ENCODE peak calls at places on chromosomes 13 and 19, in six cellular contexts. H is psoas muscle; T is thoracic aorta; A is HCT116; C is cardiac muscle cell; L is CD8-positive, alpha-beta T cell. Y is an unnamed sample. For H3K4me1 and H3K36me3, the result is how much of the 10 kb centered on the place peaks cover.

GRCh38 chr13:23770428-23770827 is 118.8 kb downstream of the MIPEP start:
- DNase-seq in L (no peak), H (no peak), T (no peak), A (no peak), C (no peak), Y (no peak)

GRCh38 chr19:53980553-53981407 is 10.7 kb upstream of the CACNG6 start:
- DNase-seq in L (no peak), H (peak), A (peak), C (peak), T (no peak), Y (no peak)

GRCh38 chr19:48556163-48556562 is 4.2 kb downstream of the SULT2B1 start:
- DNase-seq in L (no peak), T (no peak), H (no peak), C (no peak), A (no peak), Y (peak)

GRCh38 chr13:36088001-36088400 is 43.2 kb downstream of the DCLK1 start:
- DNase-seq in L (no peak), H (no peak), C (no peak), A (no peak), T (no peak), Y (no peak)

GRCh38 chr13:71522976-71523517 is 344.0 kb downstream of the DACH1 start:
- DNase-seq in T (no peak), H (no peak), C (no peak), A (no peak), L (no peak), Y (no peak)

GRCh38 chr19:47378246-47378645 is 29.1 kb downstream of the DHX34 start:
- DNase-seq in T (no peak), A (no peak), C (no peak), L (no peak), H (no peak), Y (no peak)

GRCh38 chr19:40466219-40467006 is at the start of gene SPTBN4:
- DNase-seq in A (no peak), L (peak), T (no peak), H (peak), C (no peak), Y (no peak)

GRCh38 chr19:10295847-10296591 is 6.3 kb downstream of the ICAM5 start:
- DNase-seq in L (no peak), H (no peak), A (no peak), T (no peak), C (peak), Y (peak)

GRCh38 chr13:30107536-30108136 is 199.7 kb downstream of the KATNAL1 start:
- DNase-seq in H (no peak), C (no peak), T (no peak), A (no peak), L (no peak), Y (no peak)

GRCh38 chr19:34180709-34181108 is 8.4 kb downstream of the LSM14A start:
- DNase-seq in L (no peak), H (no peak), A (no peak), C (no peak), T (no peak), Y (no peak)

GRCh38 chr19:34181111-34181864 is 9.0 kb downstream of the LSM14A start:
- DNase-seq in H (no peak), L (no peak), T (no peak), C (no peak), A (no peak), Y (no peak)

GRCh38 chr19:34180273-34180672 is 8.0 kb downstream of the LSM14A start:
- DNase-seq in C (no peak), T (no peak), L (no peak), A (no peak), H (no peak), Y (no peak)

GRCh38 chr19:34184880-34185491 is 12.7 kb downstream of the LSM14A start:
- DNase-seq in A (no peak), H (no peak), C (no peak), T (no peak), L (peak), Y (no peak)

DNA sequence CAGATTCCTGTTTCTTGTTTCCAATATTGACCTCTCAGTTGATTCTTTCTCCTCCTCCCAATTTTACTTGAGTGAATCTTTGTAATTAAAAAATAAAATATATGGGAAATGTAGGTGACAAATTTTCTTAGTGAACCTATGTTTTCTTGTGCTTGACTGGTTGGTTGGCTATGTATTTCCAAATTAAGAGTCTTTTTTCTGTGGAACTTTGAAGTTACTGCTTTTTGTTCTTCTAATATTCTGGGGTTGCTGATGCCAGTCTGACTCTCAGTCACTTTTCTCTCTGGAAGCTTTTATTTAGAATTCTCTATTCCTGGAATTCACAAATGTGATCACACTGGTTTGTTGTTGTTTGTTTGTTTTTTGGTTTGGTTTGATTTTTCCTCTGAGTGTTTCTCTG is 9.8 kb downstream of the LSM14A start:
- DNase-seq in L (no peak), T (no peak), C (no peak), A (no peak), H (no peak), Y (no peak)
- H3K4me1 ChIP-seq in L (half or more), T (half or more), C (under half), A (under half), H (half or more), Y (under half)

DNA sequence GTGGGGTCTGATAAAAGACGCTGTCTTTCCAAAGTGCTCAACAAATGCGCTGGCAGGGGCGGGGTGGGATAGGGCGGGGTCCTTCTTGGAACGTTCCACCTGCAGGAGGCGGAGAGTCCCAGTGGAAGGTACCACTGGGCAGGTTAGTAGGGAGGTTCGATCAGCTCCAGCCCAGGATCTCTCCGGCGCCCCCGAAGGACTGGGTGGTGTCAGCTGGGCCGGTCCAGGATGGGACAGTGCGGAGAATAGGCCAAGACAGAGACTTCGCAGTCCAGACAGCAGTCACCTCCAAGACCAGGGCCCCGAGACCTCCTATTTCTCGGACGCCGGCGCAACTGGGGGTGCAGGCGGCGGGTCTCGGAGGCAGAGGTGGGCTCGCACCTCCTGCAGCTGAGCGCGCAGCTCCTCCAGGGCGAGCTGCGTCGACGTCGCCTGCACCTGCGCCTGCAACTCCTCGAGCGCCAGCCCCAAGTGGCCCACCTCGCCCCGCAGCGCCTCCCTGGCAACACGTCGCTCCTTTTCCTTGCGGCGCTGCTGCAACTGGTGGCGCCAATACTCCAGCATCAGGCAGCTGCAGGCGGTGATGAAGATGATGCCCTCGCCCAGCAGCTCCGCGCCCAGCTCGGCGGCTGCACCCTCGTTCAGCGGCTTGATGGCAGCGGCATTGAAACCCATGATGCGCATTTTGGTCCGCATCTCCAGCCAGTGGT is 21.6 kb downstream of the VASP start:
- DNase-seq in T (no peak), H (peak), L (peak), A (no peak), C (peak), Y (peak)
- TF ChIP-seq CTCF in T (no peak), H (no peak), L (no peak), A (peak), C (no peak), Y (no peak)

DNA sequence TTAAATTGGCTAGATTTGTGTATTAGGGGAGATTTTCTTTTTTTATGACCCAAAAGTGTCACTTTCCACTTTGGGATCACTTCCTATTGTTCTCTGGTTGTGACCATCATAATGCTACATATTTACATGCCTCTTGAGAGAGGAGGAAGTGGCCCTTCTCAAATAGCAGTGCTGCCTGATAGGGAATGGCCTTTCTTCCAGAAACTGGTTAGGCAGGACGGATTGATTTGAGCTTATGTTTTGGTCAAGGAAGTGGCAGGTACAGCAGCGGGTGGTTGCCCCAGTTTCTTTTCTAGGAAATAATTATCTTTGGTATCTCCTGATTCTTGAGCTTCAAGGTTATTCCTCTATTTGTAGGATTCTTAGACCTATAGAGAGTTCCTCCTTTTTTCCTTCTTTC is 21.9 kb upstream of the WTIP start:
- DNase-seq in T (no peak), L (no peak), A (no peak), C (no peak), H (no peak), Y (no peak)
- H3K36me3 ChIP-seq in T (under half), L (half or more), A (half or more), C (half or more), H (under half), Y (under half)

GRCh38 chr19:6236310-6237291 is 43.2 kb downstream of the MLLT1 start:
- DNase-seq in H (peak), A (no peak), T (no peak), L (no peak), C (no peak), Y (peak)

GRCh38 chr19:6233827-6234511 is 45.8 kb downstream of the MLLT1 start:
- DNase-seq in H (peak), L (no peak), T (no peak), C (no peak), A (no peak), Y (peak)

GRCh38 chr19:6233051-6233826 is 46.5 kb downstream of the MLLT1 start:
- DNase-seq in H (peak), L (no peak), T (peak), C (no peak), A (no peak), Y (peak)

GRCh38 chr19:6234527-6234926 is 45.2 kb downstream of the MLLT1 start:
- DNase-seq in C (no peak), H (no peak), A (no peak), L (no peak), T (no peak), Y (no peak)

GRCh38 chr19:6235031-6235951 is 44.5 kb downstream of the MLLT1 start:
- DNase-seq in H (no peak), T (no peak), L (no peak), A (no peak), C (no peak), Y (peak)
- H3K4me1 ChIP-seq in H (half or more), T (under half), L (under half), A (under half), C (under half), Y (under half)

GRCh38 chr19:31110331-31110730 is 238.9 kb downstream of the TSHZ3 start:
- DNase-seq in C (peak), T (no peak), A (no peak), H (no peak), L (no peak), Y (no peak)
- TF ChIP-seq CTCF in C (peak), T (no peak), A (no peak), H (peak), L (no peak), Y (no peak)

DNA sequence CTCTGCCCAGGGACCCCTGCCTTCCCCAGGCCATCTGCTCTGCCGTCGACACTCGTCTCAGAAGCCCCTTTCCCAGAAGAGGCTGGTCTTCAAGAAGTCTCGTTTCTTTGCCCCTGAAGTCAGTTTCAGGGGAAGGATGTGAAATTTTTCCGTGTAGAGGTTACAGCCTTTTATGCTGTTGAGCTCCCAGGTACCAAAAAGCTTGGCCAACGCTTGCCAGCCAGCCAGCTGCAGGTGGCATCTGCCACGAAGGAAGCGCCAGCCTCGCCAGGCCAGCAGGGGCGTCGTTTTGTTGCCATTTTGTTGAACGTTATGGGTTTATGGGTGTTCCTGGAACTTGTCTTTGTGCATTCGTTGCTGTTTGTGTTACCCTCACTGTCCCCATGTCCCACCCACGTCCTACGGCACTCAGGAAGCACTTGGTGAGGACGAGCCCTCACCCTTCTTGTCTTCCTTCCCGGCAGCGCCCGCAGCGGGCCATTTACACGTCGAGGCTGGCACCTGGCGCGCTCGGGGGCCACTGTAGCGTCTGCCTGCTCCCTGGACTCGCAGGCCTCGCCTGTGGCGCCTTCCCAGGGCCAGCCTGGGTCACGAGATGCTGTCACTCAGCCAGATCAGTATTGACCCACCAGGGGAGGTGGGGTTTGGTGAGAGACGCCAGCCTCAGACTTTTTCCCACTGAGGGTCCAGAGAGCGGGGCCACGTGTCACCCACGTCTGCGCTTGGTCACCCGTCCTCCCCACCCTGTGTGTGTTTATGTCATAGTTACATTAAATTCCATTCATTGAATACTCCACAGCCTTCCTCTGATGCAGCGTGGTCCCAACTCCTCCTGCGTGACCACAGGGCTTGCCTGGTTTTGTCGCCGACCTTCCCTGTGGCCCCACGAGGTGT is 37.1 kb downstream of the AP1M1 start:
- DNase-seq in H (no peak), T (no peak), L (no peak), A (no peak), C (no peak), Y (no peak)
- H3K36me3 ChIP-seq in H (under half), T (half or more), L (under half), A (under half), C (under half), Y (under half)